ENCODE peak calls at places on chromosomes 3 and 15, in five cellular contexts. Z, L, W, B and F are unnamed samples.

GRCh38 chr3:155391104-155391503 is 97.6 kb upstream of the STRIT1 start:
- DNase-seq in Z (no peak), L (peak; percentile 84), W (no peak), B (no peak), F (no peak)

GRCh38 chr3:185961675-185962232 is 23.9 kb upstream of the TRA2B start:
- DNase-seq in Z (no peak), L (no peak), W (peak; percentile 36), B (no peak), F (no peak)

GRCh38 chr3:129065727-129066087 is 5.1 kb downstream of the GP9 start:
- DNase-seq in Z (no peak), L (no peak), W (no peak), B (no peak), F (no peak)

GRCh38 chr15:89003865-89004725 is 84.2 kb upstream of the ABHD2 start:
- DNase-seq in Z (no peak), L (no peak), W (no peak), B (no peak), F (peak; percentile 78)

GRCh38 chr3:50610181-50610971 is 1.2 kb downstream of the CISH start:
- DNase-seq in Z (no peak), L (no peak), W (peak; percentile 39), B (no peak), F (no peak)

GRCh38 chr3:48428088-48428862 is 1.6 kb downstream of the PLXNB1 start:
- DNase-seq in Z (no peak), L (no peak), W (no peak), B (no peak), F (peak; percentile 77)

GRCh38 chr3:38542401-38543298 is 46.5 kb downstream of the EXOG start:
- DNase-seq in Z (no peak), L (no peak), W (no peak), B (no peak), F (no peak)

GRCh38 chr3:49028673-49029562 is at the start of gene IMPDH2:
- DNase-seq in Z (peak; percentile 96), L (peak; percentile 61), W (peak; percentile 94), B (peak; percentile 76), F (peak; percentile 98)

GRCh38 chr3:60047426-60048200 is 997.8 kb upstream of the CFAP20DC start:
- DNase-seq in Z (no peak), L (no peak), W (no peak), B (no peak), F (no peak)